ENCODE peak calls at places on chromosomes 16 and 17, in seven cellular contexts. K is GM12865; I is DMS53; Y is ELR; E is activated T-helper 1 cell treated with anti-CD3 and anti-CD28 coated beads, Interleukin-2, amount 50 U/mL, for 16 hours; P is CD4-positive, alpha-beta T cell; T is colonic mucosa. V is an unnamed sample.

GRCh38 chr16:1407749-1408148 is 6.8 kb downstream of the UNKL start:
- DNase-seq in K (no peak), I (no peak), Y (no peak), E (no peak), P (no peak), T (no peak), V (no peak)

GRCh38 chr16:88047462-88047861 is 96.2 kb downstream of the BANP start:
- DNase-seq in K (no peak), I (no peak), Y (no peak), E (no peak), P (no peak), T (no peak), V (no peak)

GRCh38 chr17:57892820-57893595 is 43.2 kb upstream of the MRPS23 start:
- DNase-seq in K (no peak), I (peak), Y (peak), E (no peak), P (no peak), T (peak), V (no peak)

GRCh38 chr16:75477680-75478473 is 13.4 kb upstream of the TMEM170A start:
- DNase-seq in K (no peak), I (peak), Y (no peak), E (no peak), P (no peak), T (no peak), V (peak)

GRCh38 chr17:1800240-1800639 is 29.5 kb downstream of the SMYD4 start:
- DNase-seq in K (no peak), I (no peak), Y (no peak), E (no peak), P (no peak), T (no peak), V (no peak)

GRCh38 chr17:80192268-80192667 is 22.4 kb downstream of the CARD14 start:
- DNase-seq in K (no peak), I (no peak), Y (no peak), E (no peak), P (no peak), T (no peak), V (no peak)

GRCh38 chr16:74837056-74837455 is 62.4 kb upstream of the FA2H start:
- DNase-seq in K (no peak), I (no peak), Y (no peak), E (no peak), P (no peak), T (no peak), V (no peak)

GRCh38 chr17:56028837-56029236 is 124.4 kb upstream of the ANKFN1 start:
- DNase-seq in K (no peak), I (no peak), Y (no peak), E (no peak), P (no peak), T (no peak), V (no peak)

GRCh38 chr16:26263406-26263805 is 571.6 kb downstream of the HS3ST4 start:
- DNase-seq in K (no peak), I (no peak), Y (no peak), E (no peak), P (no peak), T (no peak), V (no peak)

GRCh38 chr17:34658796-34659195 is 79.4 kb downstream of the TMEM132E start:
- DNase-seq in K (no peak), I (no peak), Y (no peak), E (no peak), P (no peak), T (no peak), V (no peak)

GRCh38 chr16:4870138-4870671 is 22.9 kb downstream of the UBN1 start:
- DNase-seq in K (no peak), I (no peak), Y (no peak), E (no peak), P (no peak), T (no peak), V (no peak)

GRCh38 chr17:2964370-2964769 is 99.0 kb downstream of the OR1D5 start:
- DNase-seq in K (no peak), I (no peak), Y (no peak), E (no peak), P (no peak), T (no peak), V (no peak)

GRCh38 chr17:72340836-72341235 is 220.0 kb downstream of the SOX9 start:
- DNase-seq in K (no peak), I (no peak), Y (no peak), E (no peak), P (no peak), T (no peak), V (no peak)

GRCh38 chr16:57479422-57480126 is 6.7 kb downstream of the DOK4 start:
- DNase-seq in K (no peak), I (no peak), Y (peak), E (no peak), P (no peak), T (peak), V (no peak)

GRCh38 chr16:14026572-14026971 is 44.5 kb upstream of the MRTFB start:
- DNase-seq in K (no peak), I (no peak), Y (no peak), E (no peak), P (no peak), T (no peak), V (no peak)

GRCh38 chr17:75455896-75456416 is 479 bp upstream of the TMEM94 start:
- DNase-seq in K (no peak), I (peak), Y (no peak), E (no peak), P (no peak), T (no peak), V (no peak)

GRCh38 chr16:66205287-66206167 is 161.0 kb upstream of the CDH5 start:
- DNase-seq in K (no peak), I (no peak), Y (peak), E (no peak), P (no peak), T (no peak), V (no peak)

GRCh38 chr16:87960851-87961250 is 9.6 kb downstream of the BANP start:
- DNase-seq in K (no peak), I (no peak), Y (no peak), E (no peak), P (no peak), T (no peak), V (no peak)

GRCh38 chr16:24668481-24669001 is 60.9 kb upstream of the TNRC6A start:
- DNase-seq in K (peak), I (no peak), Y (peak), E (no peak), P (no peak), T (no peak), V (no peak)

GRCh38 chr17:74968361-74968780 is 4.2 kb downstream of the HID1 start:
- DNase-seq in K (no peak), I (peak), Y (no peak), E (no peak), P (no peak), T (peak), V (no peak)

GRCh38 chr16:88807142-88807625 is 3.6 kb downstream of the CDT1 start:
- DNase-seq in K (no peak), I (no peak), Y (no peak), E (no peak), P (no peak), T (no peak), V (no peak)

GRCh38 chr16:10668322-10669045 is 26.2 kb downstream of the TEKT5 start:
- DNase-seq in K (peak), I (peak), Y (peak), E (no peak), P (no peak), T (no peak), V (peak)

GRCh38 chr17:41332239-41332638 is 16.7 kb upstream of the KRTAP17-1 start:
- DNase-seq in K (no peak), I (no peak), Y (no peak), E (no peak), P (no peak), T (no peak), V (no peak)

GRCh38 chr17:73492125-73492801 is 152.0 kb downstream of the SDK2 start:
- DNase-seq in K (no peak), I (no peak), Y (no peak), E (no peak), P (no peak), T (no peak), V (no peak)

GRCh38 chr16:2813661-2814288 is 3.3 kb upstream of the PRSS21 start:
- DNase-seq in K (no peak), I (no peak), Y (no peak), E (no peak), P (no peak), T (no peak), V (no peak)

GRCh38 chr17:76560036-76560876 is 20.4 kb downstream of the PRCD start:
- DNase-seq in K (peak), I (no peak), Y (no peak), E (no peak), P (no peak), T (no peak), V (no peak)

GRCh38 chr17:72726936-72727335 is 365.6 kb downstream of the SLC39A11 start:
- DNase-seq in K (peak), I (peak), Y (peak), E (peak), P (peak), T (no peak), V (peak)

GRCh38 chr16:3979518-3979917 is 99.0 kb upstream of the CREBBP start:
- DNase-seq in K (no peak), I (no peak), Y (no peak), E (no peak), P (no peak), T (no peak), V (no peak)

GRCh38 chr16:70714526-70715112 is 28.8 kb upstream of the MTSS2 start:
- DNase-seq in K (no peak), I (no peak), Y (no peak), E (no peak), P (no peak), T (no peak), V (no peak)

GRCh38 chr17:17171186-17171585 is 34.9 kb downstream of the PLD6 start:
- DNase-seq in K (no peak), I (no peak), Y (no peak), E (no peak), P (no peak), T (no peak), V (no peak)

GRCh38 chr16:20884240-20884556 is 16.0 kb downstream of the DCUN1D3 start:
- DNase-seq in K (no peak), I (no peak), Y (peak), E (no peak), P (no peak), T (no peak), V (no peak)

GRCh38 chr17:8494021-8494420 is 58.3 kb downstream of the NDEL1 start:
- DNase-seq in K (no peak), I (no peak), Y (no peak), E (no peak), P (no peak), T (no peak), V (no peak)

GRCh38 chr16:57863434-57864160 is 61.3 kb upstream of the KIFC3 start:
- DNase-seq in K (no peak), I (peak), Y (peak), E (no peak), P (no peak), T (peak), V (no peak)